ENCODE peak calls at places on chromosomes 11 and 22, in four cellular contexts. W is stimulated activated naive B cell treated with anti-CD40 and anti-IgM and Interleukin-4, amounts not matched to agents 10 μg/mL and 1 μg/mL and 100 μg/mL, for 72 hours; X is stromal cell of bone marrow; T is SHP77 treated with DMSO at 0.1 percent for 48 hours. D is an unnamed sample.
A peak's percentile ranks its signal among the peaks of the same experiment; 100 is the strongest.

GRCh38 chr11:62909107-62909894 is 11.9 kb downstream of the CHRM1 start:
- DNase-seq in W (no peak), T (peak; percentile 44), X (peak; percentile 45), D (peak; percentile 99)

GRCh38 chr22:49555526-49555925 is 272.1 kb downstream of the BRD1 start:
- DNase-seq in X (no peak), W (no peak), T (no peak), D (no peak)

GRCh38 chr11:132496341-132496740 is 1036.0 kb downstream of the OPCML start:
- DNase-seq in W (no peak), T (no peak), X (no peak), D (no peak)

GRCh38 chr22:45233827-45234226 is 6.9 kb downstream of the KIAA0930 start:
- DNase-seq in X (no peak), T (no peak), W (no peak), D (no peak)

GRCh38 chr11:133403900-133404299 is 128.4 kb downstream of the OPCML start:
- DNase-seq in X (no peak), W (no peak), T (no peak), D (peak; percentile 62)

GRCh38 chr11:45930031-45930794 is 7.8 kb downstream of the LARGE2 start:
- DNase-seq in W (peak; percentile 95), X (no peak), T (peak; percentile 88), D (no peak)

GRCh38 chr11:123475478-123475877 is 45.4 kb downstream of the GRAMD1B start:
- DNase-seq in X (no peak), W (no peak), T (no peak), D (peak; percentile 71)

GRCh38 chr11:88320149-88320559 is 17.4 kb downstream of the CTSC start:
- DNase-seq in W (no peak), X (peak; percentile 59), T (no peak), D (no peak)

GRCh38 chr11:24723231-24723630 is 226.4 kb downstream of the LUZP2 start:
- DNase-seq in W (no peak), X (no peak), T (no peak), D (no peak)

GRCh38 chr11:95877288-95877687 is 46.6 kb downstream of the MTMR2 start:
- DNase-seq in T (no peak), X (peak; percentile 98), W (no peak), D (no peak)

D was measured in mesendoderm.